ENCODE peak calls at places on chromosome 4, in six cellular contexts. Y is upper lobe of left lung, D is adrenal gland, T is body of pancreas, R is right lobe of liver, K is testis. J is an unnamed sample. For H3K36me3, the result is how much of the 10 kb centered on the place peaks cover.

GRCh38 chr4:165355900-165356300 is 22.9 kb upstream of the CPE start:
- DNase-seq in K (peak), T (peak), Y (no peak), R (no peak), D (peak), J (no peak)

GRCh38 chr4:2441393-2442174 is 22.8 kb downstream of the CFAP99 start:
- DNase-seq in D (peak), R (no peak), T (peak), Y (peak), K (peak), J (no peak)

GRCh38 chr4:26171953-26172352 is 148.9 kb upstream of the RBPJ start:
- DNase-seq in R (no peak), Y (no peak), K (no peak), D (no peak), T (no peak), J (no peak)

GRCh38 chr4:71132486-71132885 is 139.0 kb downstream of the DCK start:
- DNase-seq in R (no peak), K (no peak), Y (no peak), D (no peak), T (no peak), J (no peak)

GRCh38 chr4:8123389-8123788 is 35.2 kb downstream of the ABLIM2 start:
- DNase-seq in R (no peak), D (no peak), T (no peak), K (no peak), Y (no peak), J (no peak)

GRCh38 chr4:180081072-180081471 is 2162.1 kb upstream of the TENM3 start:
- DNase-seq in Y (no peak), D (no peak), T (no peak), R (no peak), K (no peak), J (no peak)

GRCh38 chr4:82785248-82786003 is 13.2 kb downstream of the SCD5 start:
- DNase-seq in D (peak), T (no peak), R (no peak), K (no peak), Y (no peak), J (no peak)

GRCh38 chr4:8209176-8209874 is 10.2 kb downstream of the SH3TC1 start:
- DNase-seq in K (no peak), Y (peak), R (no peak), T (no peak), D (no peak), J (no peak)

GRCh38 chr4:37522996-37523395 is 163.2 kb downstream of the RELL1 start:
- DNase-seq in T (no peak), Y (no peak), K (no peak), D (no peak), R (no peak), J (no peak)

GRCh38 chr4:145935253-145936141 is 3.1 kb downstream of the ZNF827 start:
- DNase-seq in D (peak), T (peak), K (peak), R (no peak), Y (peak), J (no peak)

GRCh38 chr4:163554870-163555465 is 60.5 kb downstream of the TMA16 start:
- DNase-seq in Y (no peak), K (no peak), D (no peak), R (no peak), T (no peak), J (no peak)

GRCh38 chr4:156685308-156685707 is 286.3 kb downstream of the PDGFC start:
- DNase-seq in D (no peak), Y (no peak), K (no peak), T (no peak), R (no peak), J (no peak)

GRCh38 chr4:30802622-30803323 is 82.6 kb downstream of the PCDH7 start:
- DNase-seq in D (no peak), T (no peak), Y (no peak), K (no peak), R (no peak), J (no peak)

GRCh38 chr4:26020083-26020668 is 106.2 kb downstream of the SMIM20 start:
- DNase-seq in R (no peak), Y (no peak), K (no peak), T (no peak), D (no peak), J (no peak)

GRCh38 chr4:97016186-97016945 is 1126.9 kb downstream of the STPG2 start:
- DNase-seq in Y (no peak), D (no peak), R (no peak), K (no peak), T (no peak), J (no peak)

GRCh38 chr4:77493829-77494551 is 111.6 kb upstream of the CXCL13 start:
- DNase-seq in T (no peak), R (no peak), D (no peak), K (no peak), Y (no peak), J (no peak)

GRCh38 chr4:8368061-8368481 is 72.5 kb downstream of the ACOX3 start:
- DNase-seq in D (no peak), R (no peak), Y (no peak), T (no peak), K (no peak), J (no peak)

GRCh38 chr4:166045457-166045856 is 172.4 kb downstream of the TLL1 start:
- DNase-seq in R (no peak), D (no peak), T (no peak), Y (no peak), K (no peak), J (no peak)

GRCh38 chr4:160319868-160320260 is 1217.0 kb downstream of the RAPGEF2 start:
- DNase-seq in R (no peak), D (no peak), T (no peak), Y (no peak), K (no peak), J (no peak)

DNA sequence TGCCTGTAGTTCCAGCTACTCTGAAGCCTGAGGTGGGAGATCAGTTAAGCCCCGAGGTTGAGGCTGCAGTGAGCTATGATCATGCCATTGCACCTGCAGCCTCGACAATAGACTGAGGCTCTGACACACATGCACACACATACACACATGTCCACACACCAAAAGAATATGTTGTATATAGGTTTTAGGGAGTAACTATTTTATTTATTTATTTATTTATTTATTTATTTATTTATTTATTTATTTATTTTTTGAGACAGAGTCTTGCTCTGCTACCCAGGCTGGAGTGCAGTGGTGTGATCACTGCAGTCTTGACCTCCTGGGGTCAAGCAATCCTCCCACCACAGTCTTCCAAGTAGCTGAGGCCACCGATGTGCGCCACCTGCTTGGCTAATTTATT is 78.3 kb downstream of the DCLK2 start:
- DNase-seq in Y (no peak), T (no peak), R (no peak), D (no peak), K (no peak), J (no peak)
- H3K36me3 ChIP-seq in Y (under half), T (under half), R (under half), D (under half), K (under half), J (under half)

DNA sequence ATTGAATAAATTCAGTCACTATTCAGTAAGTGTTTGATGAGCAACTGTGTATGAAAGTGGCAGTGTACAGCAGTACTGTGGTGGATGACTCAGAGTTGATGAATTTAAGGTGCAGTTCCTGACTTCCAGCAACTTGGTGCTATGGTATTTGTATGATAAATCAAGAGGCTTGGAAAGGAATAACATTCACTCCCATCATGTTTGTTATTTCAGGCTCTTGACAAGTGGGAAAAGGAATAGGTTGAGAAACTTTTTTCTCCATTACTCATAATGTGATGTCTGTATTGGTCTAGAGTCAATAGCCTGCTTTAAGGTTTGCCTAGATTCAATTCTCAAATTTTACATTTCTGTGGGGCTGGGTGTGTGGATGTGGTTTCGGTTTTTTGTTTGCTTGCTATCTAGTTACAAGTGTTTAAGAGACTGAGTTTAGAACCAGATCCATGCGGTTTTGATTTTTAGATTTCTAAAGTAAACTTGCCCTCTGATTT is 35.1 kb upstream of the CYP2U1 start:
- DNase-seq in D (no peak), Y (no peak), T (no peak), K (no peak), R (no peak), J (no peak)
- TF ChIP-seq POLR2A in D (no peak), Y (no peak), T (no peak), K (no peak), R (no peak), J (no peak)

DNA sequence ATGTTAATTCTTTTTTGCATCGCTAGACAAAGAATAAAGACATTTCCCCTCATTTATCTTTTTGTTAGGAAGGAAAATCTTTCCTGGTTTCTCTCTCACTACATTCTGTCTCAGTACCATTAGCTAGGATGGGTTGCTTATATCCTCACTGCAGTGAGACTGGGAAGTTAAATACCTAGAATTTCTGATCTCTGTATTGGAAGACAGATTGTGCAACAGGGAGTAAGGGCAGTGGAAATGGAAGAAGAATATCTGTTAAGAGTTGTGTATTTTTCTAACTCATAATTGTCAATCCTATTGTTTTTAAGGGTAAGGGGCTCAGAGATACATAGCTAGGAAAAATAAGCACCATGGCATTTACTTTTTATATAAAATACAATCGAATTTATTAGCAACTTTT is 19.6 kb downstream of the PTPN13 start:
- DNase-seq in D (no peak), Y (no peak), K (no peak), T (no peak), R (no peak), J (no peak)
- H3K36me3 ChIP-seq in D (under half), Y (under half), K (under half), T (under half), R (under half), J (under half)

DNA sequence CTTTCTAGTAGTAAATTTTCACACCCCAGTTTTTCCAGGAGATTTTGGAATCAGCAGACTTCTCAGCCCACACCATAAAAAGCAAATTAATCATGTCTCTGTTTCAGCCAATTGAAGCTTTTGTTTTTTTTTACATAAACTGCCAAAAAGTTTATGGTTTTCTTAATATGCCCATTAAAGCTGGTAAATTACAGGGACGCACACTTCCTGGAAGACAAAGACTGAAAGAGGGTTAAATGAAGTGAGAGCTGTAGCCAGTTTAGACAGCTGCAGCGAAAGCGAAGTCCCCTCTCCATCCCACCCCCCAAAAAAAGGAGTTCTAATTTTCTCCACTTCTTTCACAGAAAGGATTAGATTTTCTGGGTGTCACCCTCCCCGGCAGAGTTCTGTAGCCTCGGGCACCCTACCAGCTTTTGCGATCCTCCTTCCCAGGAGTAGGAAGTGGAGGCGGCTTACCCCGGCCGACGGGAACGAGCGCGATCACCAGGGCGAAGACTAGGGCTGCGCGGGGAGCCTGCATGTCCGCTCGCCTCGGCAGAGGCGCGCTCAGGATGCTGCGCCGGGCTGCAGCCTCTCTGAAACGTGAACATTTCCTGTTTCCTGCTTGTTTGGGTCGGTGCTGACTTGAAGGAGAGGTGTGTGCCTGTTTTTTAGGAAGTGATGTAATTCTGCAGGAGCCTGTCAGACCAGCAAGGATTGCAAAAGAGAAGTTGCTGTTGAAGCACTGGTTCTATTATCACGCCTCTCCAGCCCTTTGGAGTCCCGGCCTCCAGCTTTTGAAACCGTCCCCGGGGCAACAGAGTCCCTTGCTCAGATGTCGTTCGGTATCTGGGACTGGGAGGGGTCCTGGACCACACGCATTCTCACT is at the start of gene TMEM154:
- DNase-seq in Y (peak), R (peak), K (peak), T (peak), D (peak), J (peak)
- TF ChIP-seq POLR2A in Y (no peak), R (peak), K (no peak), T (peak), D (no peak), J (no peak)

GRCh38 chr4:6282247-6282646 is 12.6 kb downstream of the WFS1 start:
- DNase-seq in Y (no peak), T (no peak), D (no peak), K (no peak), R (no peak), J (no peak)
- H3K36me3 ChIP-seq in Y (under half), T (under half), D (under half), K (under half), R (under half), J (under half)

GRCh38 chr4:38663021-38663800 is 788 bp upstream of the KLF3 start:
- DNase-seq in R (peak), D (no peak), T (peak), K (peak), Y (no peak), J (peak)
- TF ChIP-seq POLR2A in R (peak), D (peak), T (peak), K (no peak), Y (no peak), J (peak)

J was measured in sigmoid colon.